ENCODE peak calls at places on chromosomes 3 and 15, in six cellular contexts. I is K562, W is SK-N-SH, L is H1, F is HCT116, Q is endothelial cell of umbilical vein. Z is an unnamed sample. For H3K9me3, the result is how much of the 10 kb centered on the place peaks cover.

GRCh38 chr15:60454824-60455223 is 24.1 kb downstream of the ICE2 start:
- DNase-seq in W (no peak), I (no peak), Q (no peak), L (no peak), F (no peak), Z (no peak)

GRCh38 chr3:149367021-149367840 is 10.2 kb downstream of the TM4SF1 start:
- DNase-seq in F (peak), W (no peak), L (no peak), Q (peak), I (no peak), Z (no peak)

GRCh38 chr3:109275702-109276293 is 40.5 kb downstream of the DPPA2 start:
- DNase-seq in Q (peak), F (peak), W (peak), I (peak), L (peak), Z (no peak)

GRCh38 chr3:39809181-39809994 is at the start of gene MYRIP:
- DNase-seq in L (peak), Q (peak), F (no peak), W (peak), I (peak), Z (no peak)

GRCh38 chr15:55224892-55225291 is 28.2 kb upstream of the RSL24D1 start:
- DNase-seq in Q (no peak), F (no peak), I (no peak), L (no peak), W (no peak), Z (no peak)

GRCh38 chr3:114496874-114497273 is 203.0 kb downstream of the TIGIT start:
- DNase-seq in L (no peak), I (no peak), W (no peak), F (no peak), Q (no peak), Z (no peak)

GRCh38 chr15:52683585-52683984 is 4.4 kb upstream of the ATOSA start:
- DNase-seq in F (no peak), L (no peak), Q (no peak), W (no peak), I (peak), Z (no peak)

GRCh38 chr15:46636220-46636619 is 1001.4 kb downstream of the SQOR start:
- DNase-seq in W (peak), L (no peak), I (no peak), F (no peak), Q (no peak), Z (peak)

GRCh38 chr3:179309225-179310109 is 13.4 kb upstream of the ZNF639 start:
- DNase-seq in W (no peak), Q (no peak), L (no peak), I (no peak), F (no peak), Z (no peak)

GRCh38 chr3:2097641-2098191 is 950 bp upstream of the CNTN4 start:
- DNase-seq in W (peak), I (no peak), L (no peak), F (no peak), Q (no peak), Z (peak)

GRCh38 chr3:190399677-190400076 is 11.7 kb downstream of the CLDN16 start:
- DNase-seq in I (no peak), Q (no peak), W (no peak), F (no peak), L (no peak), Z (no peak)

GRCh38 chr15:80587007-80587406 is 108.1 kb upstream of the ABHD17C start:
- DNase-seq in F (no peak), I (no peak), L (no peak), Q (no peak), W (no peak), Z (no peak)

GRCh38 chr3:33278106-33278672 is 947 bp downstream of the FBXL2 start:
- DNase-seq in W (peak), I (peak), L (no peak), Q (peak), F (no peak), Z (no peak)

GRCh38 chr3:134432236-134432635 is 53.5 kb downstream of the ANAPC13 start:
- DNase-seq in F (no peak), I (no peak), Q (no peak), L (no peak), W (no peak), Z (no peak)

GRCh38 chr15:60563539-60564404 is 84.8 kb upstream of the ICE2 start:
- DNase-seq in I (no peak), W (no peak), L (no peak), F (no peak), Q (no peak), Z (no peak)

GRCh38 chr3:11558461-11558903 is 85.2 kb downstream of the VGLL4 start:
- DNase-seq in W (no peak), I (no peak), F (no peak), Q (no peak), L (no peak), Z (no peak)

GRCh38 chr3:99858461-99858860 is 40.8 kb downstream of the CMSS1 start:
- DNase-seq in Q (no peak), I (no peak), F (no peak), L (no peak), W (no peak), Z (no peak)

GRCh38 chr3:114155370-114155821 is 23.5 kb downstream of the DRD3 start:
- DNase-seq in Q (peak), F (peak), W (peak), L (peak), I (peak), Z (no peak)

GRCh38 chr15:42879390-42879912 is 41.1 kb downstream of the TTBK2 start:
- DNase-seq in Q (no peak), L (no peak), F (no peak), I (no peak), W (no peak), Z (no peak)

GRCh38 chr15:83443076-83443847 is 3.9 kb upstream of the SH3GL3 start:
- DNase-seq in Q (no peak), W (no peak), F (no peak), L (no peak), I (no peak), Z (no peak)

GRCh38 chr3:135172191-135172869 is 377.3 kb downstream of the EPHB1 start:
- DNase-seq in Q (no peak), I (no peak), L (no peak), F (no peak), W (peak), Z (no peak)

GRCh38 chr3:100536093-100536492 is 43.7 kb downstream of the TMEM45A start:
- DNase-seq in I (no peak), W (no peak), F (no peak), Q (no peak), L (no peak), Z (no peak)

GRCh38 chr15:50262533-50262932 is 3.0 kb downstream of the HDC start:
- DNase-seq in F (no peak), I (no peak), Q (no peak), L (no peak), W (no peak), Z (no peak)

GRCh38 chr3:55951371-55951770 is 464.3 kb upstream of the WNT5A start:
- DNase-seq in I (no peak), Q (no peak), L (no peak), W (no peak), F (no peak), Z (no peak)

GRCh38 chr15:77568960-77569646 is 63.6 kb downstream of the LINGO1 start:
- DNase-seq in I (peak), L (no peak), Q (no peak), W (no peak), F (no peak), Z (no peak)

GRCh38 chr15:88658972-88659931 is 20.4 kb downstream of the ISG20 start:
- DNase-seq in F (peak), L (peak), I (no peak), Q (peak), W (no peak), Z (no peak)

GRCh38 chr3:13080591-13080990 is 7.4 kb upstream of the IQSEC1 start:
- DNase-seq in F (no peak), L (no peak), Q (no peak), I (no peak), W (no peak), Z (no peak)

GRCh38 chr3:113531826-113532697 is at the start of gene SIDT1:
- DNase-seq in Q (peak), F (no peak), L (no peak), I (peak), W (peak), Z (no peak)

GRCh38 chr3:98877132-98877531 is 24.4 kb downstream of the DCBLD2 start:
- DNase-seq in Q (no peak), I (no peak), F (no peak), L (no peak), W (no peak), Z (no peak)

GRCh38 chr15:40280260-40281056 is 2.4 kb downstream of the ANKRD63 start:
- DNase-seq in I (no peak), L (peak), Q (no peak), W (no peak), F (no peak), Z (no peak)

GRCh38 chr15:40282870-40283614 is at the start of gene ANKRD63:
- DNase-seq in F (no peak), I (peak), L (no peak), Q (peak), W (peak), Z (no peak)

GRCh38 chr15:40283615-40284306 is 897 bp upstream of the ANKRD63 start:
- DNase-seq in F (no peak), Q (no peak), W (no peak), L (no peak), I (no peak), Z (no peak)

GRCh38 chr15:40281057-40281850 is 1.6 kb downstream of the ANKRD63 start:
- DNase-seq in Q (no peak), F (no peak), W (no peak), L (peak), I (no peak), Z (no peak)

GRCh38 chr15:40282144-40282869 is 557 bp downstream of the ANKRD63 start:
- DNase-seq in W (peak), Q (peak), L (peak), I (peak), F (no peak), Z (no peak)
- H3K9ac ChIP-seq in W (no peak), Q (no peak), L (no peak), I (peak), F (peak), Z (peak)

GRCh38 chr3:194270627-194271458 is 80.3 kb downstream of the CPN2 start:
- DNase-seq in W (peak), L (no peak), I (no peak), Q (peak), F (peak), Z (no peak)
- TF ChIP-seq POLR2AphosphoS5 in W (peak), L (no peak), I (no peak), Q (no peak), F (peak), Z (no peak)

DNA sequence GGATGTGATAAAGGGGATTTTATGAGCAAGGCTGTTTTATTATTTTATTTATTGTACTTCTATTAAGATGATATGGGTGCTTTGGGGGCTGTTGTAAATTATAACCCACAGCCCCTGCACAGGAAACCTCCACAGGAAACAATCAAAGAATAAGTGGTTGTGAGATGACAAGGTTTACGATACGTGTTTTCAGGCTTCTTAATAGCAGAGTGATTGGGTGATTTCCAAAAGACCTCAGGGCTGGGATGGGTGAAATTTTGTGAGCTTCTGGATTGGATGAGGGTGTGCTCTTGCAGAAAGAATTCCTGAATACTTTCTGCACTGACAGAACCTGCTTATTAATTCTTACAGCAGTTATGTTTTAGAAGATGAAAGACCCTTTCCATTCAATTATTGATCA is 21.4 kb downstream of the CHL1 start:
- DNase-seq in W (no peak), I (no peak), L (no peak), F (no peak), Q (no peak), Z (no peak)
- H3K9me3 ChIP-seq in W (under half), I (under half), L (under half), F (under half), Q (under half), Z (under half)

DNA sequence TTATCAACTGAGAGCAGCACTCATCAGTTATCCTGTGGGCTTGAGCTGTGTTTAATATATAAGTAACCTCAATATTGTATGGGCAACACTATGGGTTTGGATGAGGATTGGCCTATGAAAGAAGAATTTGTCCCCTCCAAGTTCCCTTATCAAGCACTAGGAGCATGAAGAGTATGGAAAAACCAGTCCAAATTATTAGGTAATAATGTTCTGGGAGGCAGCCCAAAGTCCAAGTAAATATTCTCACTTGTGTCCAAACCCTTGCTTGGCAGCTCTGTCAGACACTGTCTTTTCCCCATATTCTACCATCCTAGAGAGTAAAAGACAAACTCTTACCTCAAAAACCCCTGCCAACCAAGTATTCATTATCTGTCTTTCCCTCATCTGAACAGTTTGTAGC is 90.0 kb upstream of the PHLDB2 start:
- DNase-seq in F (no peak), W (no peak), L (no peak), I (no peak), Q (no peak), Z (no peak)
- H3K9ac ChIP-seq in F (no peak), W (no peak), L (no peak), I (no peak), Q (no peak), Z (no peak)

GRCh38 chr3:46888705-46889104 is 11.2 kb downstream of the PTH1R start:
- DNase-seq in W (no peak), Q (no peak), L (no peak), I (no peak), F (no peak), Z (no peak)
- TF ChIP-seq POLR2AphosphoS5 in W (no peak), Q (no peak), L (no peak), I (no peak), F (no peak), Z (no peak)

GRCh38 chr15:76260246-76260938 is 50.9 kb downstream of the ETFA start:
- DNase-seq in W (no peak), L (no peak), I (no peak), Q (no peak), F (no peak), Z (no peak)
- H3K9me3 ChIP-seq in W (under half), L (under half), I (under half), Q (under half), F (under half), Z (under half)

DNA sequence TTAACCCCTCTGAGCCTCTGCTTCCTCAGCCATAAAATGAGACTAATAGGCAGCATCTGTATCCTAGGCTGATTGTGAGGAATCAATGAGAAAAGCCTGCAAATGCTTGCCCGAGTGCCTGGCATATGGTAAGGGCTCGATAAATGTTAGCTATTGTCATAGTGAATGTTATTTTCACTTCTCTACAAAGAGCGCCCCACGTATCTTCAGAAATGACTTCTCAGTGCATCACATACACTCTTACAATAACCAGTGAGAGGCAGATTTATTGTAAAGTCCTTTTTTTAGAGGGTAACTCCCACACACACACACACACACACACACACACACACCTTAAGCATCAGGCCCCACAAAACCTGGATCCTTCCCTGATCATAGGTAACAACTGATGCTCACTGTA is 60.5 kb upstream of the SPATA12 start:
- DNase-seq in F (no peak), L (no peak), I (no peak), W (no peak), Q (no peak), Z (no peak)
- H3K9ac ChIP-seq in F (no peak), L (no peak), I (no peak), W (no peak), Q (no peak), Z (no peak)

GRCh38 chr3:123651449-123652345 is 66.8 kb upstream of the HACD2 start:
- DNase-seq in L (no peak), W (no peak), Q (no peak), F (no peak), I (no peak), Z (no peak)
- TF ChIP-seq POLR2AphosphoS5 in L (no peak), W (no peak), Q (no peak), F (no peak), I (no peak), Z (no peak)

GRCh38 chr15:99526671-99527070 is 39.1 kb upstream of the MEF2A start:
- DNase-seq in F (no peak), L (no peak), W (no peak), I (no peak), Q (no peak), Z (no peak)
- H3K9me3 ChIP-seq in F (under half), L (under half), W (under half), I (under half), Q (under half), Z (under half)